ENCODE peak calls at places on chromosomes 6 and 20, in five cellular contexts. C is pancreas, K is mammary epithelial cell, Z is BE2C, N is colonic mucosa. W is an unnamed sample.

GRCh38 chr20:32920530-32921298 is 62.0 kb downstream of the EFCAB8 start:
- DNase-seq in C (peak), K (no peak), Z (no peak), N (no peak), W (no peak)

GRCh38 chr20:16824664-16825063 is 76.5 kb downstream of the OTOR start:
- DNase-seq in K (no peak), C (no peak), N (no peak), Z (no peak), W (no peak)

GRCh38 chr6:40164345-40164755 is 230.1 kb upstream of the MOCS1 start:
- DNase-seq in Z (peak), C (no peak), N (no peak), K (no peak), W (no peak)

GRCh38 chr6:38554700-38555413 is 84.9 kb downstream of the BTBD9 start:
- DNase-seq in C (no peak), Z (peak), K (peak), N (no peak), W (no peak)

GRCh38 chr6:168640181-168640580 is 199.2 kb downstream of the SMOC2 start:
- DNase-seq in N (no peak), K (no peak), Z (no peak), C (no peak), W (no peak)

GRCh38 chr6:26173836-26174144 is 86.6 kb downstream of the HFE start:
- DNase-seq in Z (no peak), N (peak), C (no peak), K (no peak), W (no peak)

GRCh38 chr20:17849901-17850673 is 118.5 kb downstream of the SNX5 start:
- DNase-seq in K (peak), C (no peak), Z (no peak), N (no peak), W (no peak)

GRCh38 chr20:48725589-48725991 is 102.2 kb downstream of the PREX1 start:
- DNase-seq in N (no peak), K (no peak), Z (peak), C (no peak), W (no peak)

GRCh38 chr20:46458891-46459750 is 52.7 kb upstream of the ELMO2 start:
- DNase-seq in Z (peak), K (peak), C (peak), N (peak), W (peak)

GRCh38 chr6:14876778-14877613 is 368.9 kb upstream of the JARID2 start:
- DNase-seq in N (no peak), K (peak), Z (no peak), C (no peak), W (no peak)

GRCh38 chr6:115091461-115091860 is 748.6 kb upstream of the HS3ST5 start:
- DNase-seq in N (no peak), K (no peak), C (no peak), Z (no peak), W (no peak)

GRCh38 chr6:12957321-12958051 is 240.9 kb downstream of the PHACTR1 start:
- DNase-seq in N (peak), K (peak), Z (no peak), C (peak), W (peak)

GRCh38 chr6:142871910-142872331 is 73.1 kb downstream of the HIVEP2 start:
- DNase-seq in Z (no peak), N (peak), K (peak), C (peak), W (no peak)

GRCh38 chr6:37137201-37137880 is 32.6 kb upstream of the PIM1 start:
- DNase-seq in Z (peak), C (no peak), K (peak), N (peak), W (peak)

GRCh38 chr6:76466286-76466685 is 393.8 kb upstream of the IMPG1 start:
- DNase-seq in Z (no peak), N (no peak), C (no peak), K (no peak), W (no peak)
- TF ChIP-seq CTCF in Z (no peak), N (no peak), C (no peak), K (no peak), W (no peak)

GRCh38 chr6:41858703-41859102 is 36.5 kb downstream of the USP49 start:
- DNase-seq in K (no peak), N (no peak), Z (no peak), C (no peak), W (no peak)
- TF ChIP-seq CTCF in K (no peak), N (no peak), Z (no peak), C (no peak), W (no peak)

GRCh38 chr20:20665200-20665599 is 47.2 kb downstream of the RALGAPA2 start:
- DNase-seq in Z (no peak), C (no peak), K (no peak), N (no peak), W (no peak)

GRCh38 chr20:20666359-20666758 is 46.1 kb downstream of the RALGAPA2 start:
- DNase-seq in Z (no peak), N (no peak), K (no peak), C (no peak), W (no peak)

GRCh38 chr20:20663841-20664240 is 48.6 kb downstream of the RALGAPA2 start:
- DNase-seq in Z (no peak), N (no peak), C (no peak), K (peak), W (no peak)

GRCh38 chr20:20665933-20666332 is 46.5 kb downstream of the RALGAPA2 start:
- DNase-seq in Z (no peak), N (no peak), K (no peak), C (no peak), W (no peak)

GRCh38 chr20:20664795-20665194 is 47.6 kb downstream of the RALGAPA2 start:
- DNase-seq in Z (peak), C (peak), K (no peak), N (no peak), W (no peak)
- TF ChIP-seq CTCF in Z (peak), C (peak), K (peak), N (peak), W (peak)

GRCh38 chr6:91173651-91174050 is 586.8 kb upstream of the MAP3K7 start:
- DNase-seq in K (no peak), C (no peak), Z (no peak), N (no peak), W (no peak)

GRCh38 chr6:91166271-91166670 is 579.4 kb upstream of the MAP3K7 start:
- DNase-seq in C (no peak), Z (no peak), N (no peak), K (peak), W (no peak)

GRCh38 chr6:91164105-91164504 is 577.2 kb upstream of the MAP3K7 start:
- DNase-seq in C (no peak), K (no peak), N (no peak), Z (no peak), W (no peak)

GRCh38 chr6:91167846-91168245 is 581.0 kb upstream of the MAP3K7 start:
- DNase-seq in C (no peak), K (no peak), N (no peak), Z (no peak), W (no peak)
- TF ChIP-seq CTCF in C (no peak), K (peak), N (no peak), Z (peak), W (peak)

GRCh38 chr6:106974999-106975698 is 620 bp upstream of the CD24 start:
- DNase-seq in C (peak), N (peak), Z (peak), K (peak), W (peak)
- TF ChIP-seq CTCF in C (no peak), N (no peak), Z (no peak), K (peak), W (no peak)

GRCh38 chr6:151661928-151662327 is 145.6 kb upstream of the ESR1 start:
- DNase-seq in N (no peak), K (no peak), C (no peak), Z (peak), W (no peak)
- TF ChIP-seq CTCF in N (no peak), K (peak), C (no peak), Z (peak), W (no peak)

DNA sequence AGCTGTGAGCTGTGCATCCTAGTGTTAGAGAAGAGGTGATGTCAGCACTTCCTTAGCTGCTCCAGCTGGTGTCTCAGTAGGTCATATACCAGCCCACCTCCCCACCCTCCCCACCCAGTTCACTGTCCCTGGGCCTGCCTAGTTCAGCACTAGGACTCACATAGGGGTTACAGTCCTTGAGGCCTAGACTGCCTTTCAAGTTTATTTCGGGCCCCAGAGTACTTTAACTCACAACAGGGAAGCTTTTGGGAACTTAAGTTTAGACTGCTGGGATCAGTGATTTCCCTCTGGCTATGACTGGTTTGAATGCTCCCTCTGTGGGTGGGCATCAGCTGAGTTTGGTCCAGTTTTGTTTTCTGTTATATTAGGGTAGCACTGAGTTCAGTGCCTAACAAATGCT is 139.2 kb upstream of the MMS22L start:
- DNase-seq in K (no peak), C (no peak), Z (no peak), N (no peak), W (no peak)
- TF ChIP-seq CTCF in K (no peak), C (no peak), Z (no peak), N (no peak), W (no peak)

GRCh38 chr6:125781307-125781868 is 9.4 kb upstream of the NCOA7 start:
- DNase-seq in Z (no peak), C (no peak), N (no peak), K (no peak), W (peak)
- TF ChIP-seq CTCF in Z (peak), C (no peak), N (no peak), K (no peak), W (no peak)